ENCODE peak calls at places on chromosomes 2 and 18, in six cellular contexts. One of them, this sample, is unnamed.

GRCh38 chr2:150643106-150643730 is 155.8 kb upstream of the RND3 start:
- DNase-seq in cardiac muscle cell: peak; percentile 64
- DNase-seq in left ventricle myocardium inferior: no peak
- DNase-seq in bronchial epithelial cell: no peak
- DNase-seq in K562: no peak
- DNase-seq in kidney: no peak
- DNase-seq in this sample: no peak

GRCh38 chr2:98518106-98518505 is 73.4 kb downstream of the INPP4A start:
- DNase-seq in kidney: no peak
- DNase-seq in left ventricle myocardium inferior: no peak
- DNase-seq in cardiac muscle cell: peak; percentile 45
- DNase-seq in bronchial epithelial cell: peak; percentile 38
- DNase-seq in K562: peak; percentile 64
- DNase-seq in this sample: peak; percentile 60

GRCh38 chr2:109376115-109376514 is 237.7 kb downstream of the SEPTIN10 start:
- DNase-seq in bronchial epithelial cell: peak; percentile 15
- DNase-seq in left ventricle myocardium inferior: no peak
- DNase-seq in cardiac muscle cell: no peak
- DNase-seq in K562: no peak
- DNase-seq in kidney: peak; percentile 39
- DNase-seq in this sample: no peak

GRCh38 chr18:37188016-37188791 is 359.3 kb downstream of the KIAA1328 start:
- DNase-seq in kidney: no peak
- DNase-seq in left ventricle myocardium inferior: no peak
- DNase-seq in cardiac muscle cell: no peak
- DNase-seq in bronchial epithelial cell: no peak
- DNase-seq in K562: no peak
- DNase-seq in this sample: no peak

GRCh38 chr2:240437861-240438809 is 2.7 kb downstream of the GPC1 start:
- DNase-seq in K562: peak; percentile 74
- DNase-seq in cardiac muscle cell: peak; percentile 69
- DNase-seq in bronchial epithelial cell: peak; percentile 47
- DNase-seq in left ventricle myocardium inferior: peak; percentile 64
- DNase-seq in kidney: peak; percentile 90
- DNase-seq in this sample: peak; percentile 91

GRCh38 chr2:96895032-96895708 is 25.3 kb upstream of the SEMA4C start:
- DNase-seq in cardiac muscle cell: no peak
- DNase-seq in K562: peak; percentile 80
- DNase-seq in left ventricle myocardium inferior: no peak
- DNase-seq in bronchial epithelial cell: no peak
- DNase-seq in kidney: no peak
- DNase-seq in this sample: no peak

GRCh38 chr18:3159830-3160229 is 59.9 kb downstream of the MYOM1 start:
- DNase-seq in bronchial epithelial cell: no peak
- DNase-seq in left ventricle myocardium inferior: no peak
- DNase-seq in cardiac muscle cell: no peak
- DNase-seq in K562: no peak
- DNase-seq in kidney: no peak
- DNase-seq in this sample: no peak

GRCh38 chr2:135615404-135615803 is 84.1 kb downstream of the R3HDM1 start:
- DNase-seq in cardiac muscle cell: no peak
- DNase-seq in K562: no peak
- DNase-seq in bronchial epithelial cell: no peak
- DNase-seq in kidney: no peak
- DNase-seq in left ventricle myocardium inferior: no peak
- DNase-seq in this sample: no peak

GRCh38 chr18:62781893-62782292 is 66.6 kb downstream of the PHLPP1 start:
- DNase-seq in K562: no peak
- DNase-seq in kidney: no peak
- DNase-seq in cardiac muscle cell: peak; percentile 79
- DNase-seq in left ventricle myocardium inferior: no peak
- DNase-seq in bronchial epithelial cell: peak; percentile 82
- DNase-seq in this sample: no peak

GRCh38 chr18:34223164-34223892 is 1.4 kb downstream of the NOL4 start:
- DNase-seq in K562: no peak
- DNase-seq in left ventricle myocardium inferior: no peak
- DNase-seq in kidney: peak; percentile 74
- DNase-seq in bronchial epithelial cell: no peak
- DNase-seq in cardiac muscle cell: no peak
- DNase-seq in this sample: no peak

GRCh38 chr2:204967199-204967995 is 422.1 kb downstream of the PARD3B start:
- DNase-seq in bronchial epithelial cell: no peak
- DNase-seq in kidney: no peak
- DNase-seq in left ventricle myocardium inferior: no peak
- DNase-seq in cardiac muscle cell: no peak
- DNase-seq in K562: no peak
- DNase-seq in this sample: no peak

GRCh38 chr18:12031836-12032235 is 50.5 kb downstream of the IMPA2 start:
- DNase-seq in K562: no peak
- DNase-seq in cardiac muscle cell: peak; percentile 32
- DNase-seq in bronchial epithelial cell: no peak
- DNase-seq in left ventricle myocardium inferior: peak; percentile 46
- DNase-seq in kidney: no peak
- DNase-seq in this sample: no peak

GRCh38 chr18:37243756-37244155 is 321.8 kb downstream of the CELF4 start:
- DNase-seq in kidney: no peak
- DNase-seq in K562: no peak
- DNase-seq in bronchial epithelial cell: no peak
- DNase-seq in cardiac muscle cell: no peak
- DNase-seq in left ventricle myocardium inferior: no peak
- DNase-seq in this sample: no peak

GRCh38 chr2:129178356-129178755 is 801.1 kb upstream of the RAB6C start:
- DNase-seq in K562: no peak
- DNase-seq in cardiac muscle cell: peak; percentile 83
- DNase-seq in bronchial epithelial cell: peak; percentile 91
- DNase-seq in left ventricle myocardium inferior: peak; percentile 43
- DNase-seq in kidney: peak; percentile 86
- DNase-seq in this sample: no peak

GRCh38 chr2:223720367-223720766 is 117.0 kb downstream of the AP1S3 start:
- DNase-seq in K562: no peak
- DNase-seq in left ventricle myocardium inferior: no peak
- DNase-seq in kidney: no peak
- DNase-seq in bronchial epithelial cell: no peak
- DNase-seq in cardiac muscle cell: no peak
- DNase-seq in this sample: no peak

GRCh38 chr2:149715005-149715592 is 127.5 kb upstream of the MMADHC start:
- DNase-seq in bronchial epithelial cell: peak; percentile 44
- DNase-seq in cardiac muscle cell: peak; percentile 72
- DNase-seq in left ventricle myocardium inferior: no peak
- DNase-seq in kidney: no peak
- DNase-seq in K562: no peak
- DNase-seq in this sample: peak; percentile 3

GRCh38 chr2:181992776-181993175 is 7.1 kb downstream of the PPP1R1C start:
- DNase-seq in kidney: no peak
- DNase-seq in cardiac muscle cell: no peak
- DNase-seq in K562: no peak
- DNase-seq in left ventricle myocardium inferior: no peak
- DNase-seq in bronchial epithelial cell: no peak
- DNase-seq in this sample: peak; percentile 55
- TF ChIP-seq CTCF in kidney: no peak
- TF ChIP-seq CTCF in cardiac muscle cell: no peak
- TF ChIP-seq CTCF in K562: no peak
- TF ChIP-seq CTCF in left ventricle myocardium inferior: no peak
- TF ChIP-seq CTCF in bronchial epithelial cell: no peak
- TF ChIP-seq CTCF in this sample: no peak

GRCh38 chr2:208265807-208266640 is at the start of gene PIKFYVE:
- DNase-seq in left ventricle myocardium inferior: peak; percentile 96
- DNase-seq in cardiac muscle cell: peak; percentile 99
- DNase-seq in K562: peak; percentile 81
- DNase-seq in bronchial epithelial cell: peak; percentile 93
- DNase-seq in kidney: peak; percentile 98
- DNase-seq in this sample: peak; percentile 95

GRCh38 chr2:208268553-208268952 is 2.5 kb downstream of the PIKFYVE start:
- DNase-seq in kidney: no peak
- DNase-seq in bronchial epithelial cell: no peak
- DNase-seq in K562: no peak
- DNase-seq in left ventricle myocardium inferior: no peak
- DNase-seq in cardiac muscle cell: no peak
- DNase-seq in this sample: no peak

GRCh38 chr2:208266641-208267335 is 733 bp downstream of the PIKFYVE start:
- DNase-seq in K562: no peak
- DNase-seq in left ventricle myocardium inferior: no peak
- DNase-seq in bronchial epithelial cell: peak; percentile 47
- DNase-seq in kidney: no peak
- DNase-seq in cardiac muscle cell: peak; percentile 31
- DNase-seq in this sample: no peak

GRCh38 chr2:208265371-208265806 is 666 bp upstream of the PIKFYVE start:
- DNase-seq in left ventricle myocardium inferior: no peak
- DNase-seq in kidney: peak; percentile 71
- DNase-seq in K562: peak; percentile 14
- DNase-seq in cardiac muscle cell: peak; percentile 73
- DNase-seq in bronchial epithelial cell: no peak
- DNase-seq in this sample: peak; percentile 59

DNA sequence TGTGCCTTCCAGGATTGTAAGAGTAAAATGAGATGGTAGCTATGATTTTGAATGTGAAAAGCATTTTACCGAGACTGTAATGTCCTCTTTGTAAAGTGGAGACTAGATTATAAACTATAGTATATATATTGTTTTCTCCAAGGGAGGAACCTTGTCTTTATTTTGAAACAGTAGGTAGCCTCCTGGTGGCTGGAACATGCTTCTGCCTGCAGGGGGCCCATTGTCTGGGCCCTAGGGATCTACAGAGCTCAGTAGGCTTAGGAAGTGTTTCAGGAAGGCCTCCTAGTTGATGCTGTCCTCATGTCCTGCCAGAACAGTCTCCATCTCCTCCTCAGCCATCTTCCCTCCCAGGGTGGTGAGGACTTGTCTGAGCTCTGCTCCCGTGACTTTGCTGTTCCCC is 3.0 kb downstream of the PIKFYVE start:
- DNase-seq in cardiac muscle cell: no peak
- DNase-seq in bronchial epithelial cell: no peak
- DNase-seq in K562: peak; percentile 17
- DNase-seq in kidney: no peak
- DNase-seq in left ventricle myocardium inferior: no peak
- DNase-seq in this sample: no peak
- TF ChIP-seq CTCF in cardiac muscle cell: peak; percentile 22
- TF ChIP-seq CTCF in bronchial epithelial cell: no peak
- TF ChIP-seq CTCF in K562: peak; percentile 44
- TF ChIP-seq CTCF in kidney: no peak
- TF ChIP-seq CTCF in left ventricle myocardium inferior: no peak
- TF ChIP-seq CTCF in this sample: no peak

GRCh38 chr2:118913131-118913804 is 28.7 kb upstream of the MARCO start:
- DNase-seq in left ventricle myocardium inferior: no peak
- DNase-seq in cardiac muscle cell: no peak
- DNase-seq in kidney: no peak
- DNase-seq in bronchial epithelial cell: peak; percentile 38
- DNase-seq in K562: no peak
- DNase-seq in this sample: no peak
- TF ChIP-seq CTCF in left ventricle myocardium inferior: no peak
- TF ChIP-seq CTCF in cardiac muscle cell: no peak
- TF ChIP-seq CTCF in kidney: no peak
- TF ChIP-seq CTCF in bronchial epithelial cell: no peak
- TF ChIP-seq CTCF in K562: no peak
- TF ChIP-seq CTCF in this sample: no peak

GRCh38 chr2:79630060-79630459 is 117.2 kb downstream of the CTNNA2 start:
- DNase-seq in bronchial epithelial cell: peak; percentile 73
- DNase-seq in cardiac muscle cell: no peak
- DNase-seq in left ventricle myocardium inferior: no peak
- DNase-seq in kidney: peak; percentile 43
- DNase-seq in K562: no peak
- DNase-seq in this sample: no peak
- TF ChIP-seq CTCF in bronchial epithelial cell: no peak
- TF ChIP-seq CTCF in cardiac muscle cell: no peak
- TF ChIP-seq CTCF in left ventricle myocardium inferior: no peak
- TF ChIP-seq CTCF in kidney: no peak
- TF ChIP-seq CTCF in K562: no peak
- TF ChIP-seq CTCF in this sample: no peak

DNA sequence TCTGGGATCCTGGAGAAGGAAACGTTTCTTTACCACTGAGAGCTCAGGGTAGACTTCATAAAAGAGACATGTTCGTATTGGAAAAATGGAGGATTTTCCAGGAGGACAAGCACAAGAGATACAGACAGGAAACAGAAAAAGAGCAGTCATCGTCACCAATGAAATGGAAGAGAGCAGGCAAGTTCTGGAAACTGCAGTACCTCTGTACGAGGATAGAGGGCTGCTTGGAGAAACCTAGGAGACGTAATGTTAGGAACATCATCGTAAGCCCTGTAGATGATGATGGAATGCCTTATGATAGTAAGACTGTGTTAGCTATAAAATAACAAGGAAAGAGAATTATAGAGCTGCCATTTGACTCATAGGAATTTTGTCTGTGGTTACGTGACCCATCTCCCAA is 121.1 kb upstream of the KLHL14 start:
- DNase-seq in kidney: no peak
- DNase-seq in cardiac muscle cell: no peak
- DNase-seq in K562: no peak
- DNase-seq in left ventricle myocardium inferior: no peak
- DNase-seq in bronchial epithelial cell: no peak
- DNase-seq in this sample: no peak
- TF ChIP-seq CTCF in kidney: no peak
- TF ChIP-seq CTCF in cardiac muscle cell: no peak
- TF ChIP-seq CTCF in K562: no peak
- TF ChIP-seq CTCF in left ventricle myocardium inferior: no peak
- TF ChIP-seq CTCF in bronchial epithelial cell: no peak
- TF ChIP-seq CTCF in this sample: no peak

GRCh38 chr18:13610517-13610916 is 115.8 kb downstream of the FAM210A start:
- DNase-seq in kidney: no peak
- DNase-seq in bronchial epithelial cell: no peak
- DNase-seq in left ventricle myocardium inferior: no peak
- DNase-seq in cardiac muscle cell: no peak
- DNase-seq in K562: no peak
- DNase-seq in this sample: no peak

GRCh38 chr18:13612111-13612997 is 114.0 kb downstream of the FAM210A start:
- DNase-seq in bronchial epithelial cell: no peak
- DNase-seq in K562: no peak
- DNase-seq in kidney: no peak
- DNase-seq in cardiac muscle cell: no peak
- DNase-seq in left ventricle myocardium inferior: no peak
- DNase-seq in this sample: peak; percentile 71

GRCh38 chr18:13613099-13613498 is 113.3 kb downstream of the FAM210A start:
- DNase-seq in K562: no peak
- DNase-seq in cardiac muscle cell: no peak
- DNase-seq in bronchial epithelial cell: no peak
- DNase-seq in left ventricle myocardium inferior: no peak
- DNase-seq in kidney: no peak
- DNase-seq in this sample: no peak

GRCh38 chr18:13611058-13611615 is 115.2 kb downstream of the FAM210A start:
- DNase-seq in left ventricle myocardium inferior: peak; percentile 67
- DNase-seq in bronchial epithelial cell: no peak
- DNase-seq in kidney: no peak
- DNase-seq in cardiac muscle cell: peak; percentile 46
- DNase-seq in K562: no peak
- DNase-seq in this sample: peak; percentile 65

DNA sequence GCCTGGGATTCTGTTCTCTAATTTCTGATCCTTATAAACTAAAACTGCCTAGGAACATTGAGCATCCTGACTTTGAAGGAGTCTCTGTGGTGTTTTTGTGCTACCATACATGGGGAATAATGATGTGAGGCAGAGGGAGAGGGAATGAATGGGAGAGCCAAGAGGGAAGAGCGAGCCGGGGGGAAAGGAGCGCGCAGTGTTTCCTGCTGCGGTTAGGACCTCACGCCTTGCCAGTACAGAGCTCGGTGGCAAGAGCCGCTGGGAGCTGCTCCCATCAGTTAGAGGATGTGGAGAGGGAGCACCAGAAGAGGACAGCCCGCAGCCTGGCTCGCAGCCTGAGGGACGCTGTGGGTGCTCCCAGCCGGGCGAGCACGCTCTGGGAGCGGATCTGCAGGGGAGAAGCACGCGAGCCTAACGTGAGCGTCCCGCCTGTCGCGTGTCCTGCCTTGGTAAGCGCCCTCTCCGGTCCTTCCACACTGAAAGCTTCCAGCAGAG is 114.7 kb downstream of the FAM210A start:
- DNase-seq in K562: no peak
- DNase-seq in bronchial epithelial cell: no peak
- DNase-seq in left ventricle myocardium inferior: peak; percentile 71
- DNase-seq in cardiac muscle cell: peak; percentile 83
- DNase-seq in kidney: peak; percentile 91
- DNase-seq in this sample: no peak
- TF ChIP-seq CTCF in K562: no peak
- TF ChIP-seq CTCF in bronchial epithelial cell: no peak
- TF ChIP-seq CTCF in left ventricle myocardium inferior: no peak
- TF ChIP-seq CTCF in cardiac muscle cell: no peak
- TF ChIP-seq CTCF in kidney: no peak
- TF ChIP-seq CTCF in this sample: no peak